ENCODE peak calls at places on chromosomes 2 and 18, in ten cellular contexts. R is foreskin fibroblast, J is suprapubic skin, S is kidney epithelial cell, D is WERI-Rb-1, N is spleen, Q is sigmoid colon, I is AG04449, W is dorsolateral prefrontal cortex, P is colonic mucosa. E is an unnamed sample.

GRCh38 chr2:129661942-129662341 is 317.5 kb upstream of the RAB6C start:
- DNase-seq in Q (no peak), R (no peak), I (no peak), P (no peak), S (no peak), N (no peak), W (no peak), J (no peak), D (no peak), E (no peak)

GRCh38 chr2:229270551-229271410 is at the start of gene PID1:
- DNase-seq in Q (peak), W (no peak), N (peak), P (peak), R (peak), S (no peak), I (no peak), J (peak), D (no peak), E (no peak)

GRCh38 chr2:156237558-156237957 is 95.0 kb downstream of the NR4A2 start:
- DNase-seq in N (no peak), J (no peak), D (no peak), Q (no peak), S (no peak), W (no peak), I (no peak), P (no peak), R (no peak), E (no peak)

GRCh38 chr2:178530625-178531142 is 50.4 kb downstream of the PLEKHA3 start:
- DNase-seq in Q (no peak), J (no peak), I (no peak), N (no peak), W (no peak), P (no peak), R (peak), D (no peak), S (no peak), E (no peak)

GRCh38 chr18:40607741-40608140 is 1347.3 kb upstream of the PIK3C3 start:
- DNase-seq in S (no peak), R (peak), J (no peak), Q (no peak), I (no peak), W (no peak), P (no peak), D (no peak), N (no peak), E (no peak)

GRCh38 chr2:137202310-137202709 is 437.0 kb downstream of the THSD7B start:
- DNase-seq in S (no peak), P (no peak), N (no peak), J (no peak), Q (no peak), D (no peak), I (no peak), W (no peak), R (no peak), E (no peak)

GRCh38 chr2:54763636-54764291 is 40.3 kb downstream of the EML6 start:
- DNase-seq in S (no peak), J (no peak), R (no peak), P (peak), I (no peak), Q (no peak), D (peak), N (no peak), W (no peak), E (no peak)

GRCh38 chr2:161237397-161238263 is 70.6 kb upstream of the PSMD14 start:
- DNase-seq in W (peak), D (peak), J (peak), P (peak), R (peak), N (peak), I (no peak), S (no peak), Q (peak), E (peak)

GRCh38 chr2:85490861-85491763 is 47.9 kb upstream of the MAT2A start:
- DNase-seq in J (no peak), S (no peak), P (no peak), I (no peak), D (no peak), Q (no peak), N (no peak), W (no peak), R (no peak), E (no peak)

GRCh38 chr2:212157011-212157410 is 381.6 kb downstream of the ERBB4 start:
- DNase-seq in N (no peak), Q (no peak), W (no peak), R (peak), P (no peak), D (no peak), I (no peak), S (no peak), J (no peak), E (no peak)

GRCh38 chr2:72983500-72984039 is 66.3 kb downstream of the EMX1 start:
- DNase-seq in S (no peak), J (no peak), W (no peak), N (peak), D (no peak), I (no peak), P (peak), Q (no peak), R (no peak), E (no peak)

GRCh38 chr2:216695401-216695821 is at the start of gene IGFBP5:
- DNase-seq in Q (peak), R (peak), D (peak), N (no peak), I (no peak), P (peak), J (peak), W (peak), S (no peak), E (no peak)

GRCh38 chr2:216693414-216694100 is 1.8 kb downstream of the IGFBP5 start:
- DNase-seq in R (no peak), N (no peak), S (no peak), P (no peak), W (no peak), J (no peak), Q (peak), D (no peak), I (no peak), E (no peak)

GRCh38 chr2:216696321-216696720 is 972 bp upstream of the IGFBP5 start:
- DNase-seq in N (no peak), J (no peak), R (no peak), P (no peak), D (no peak), Q (no peak), I (no peak), S (no peak), W (no peak), E (no peak)

GRCh38 chr2:216694201-216694825 is 1.0 kb downstream of the IGFBP5 start:
- DNase-seq in W (peak), P (no peak), D (peak), S (no peak), N (no peak), Q (peak), I (no peak), R (peak), J (no peak), E (no peak)

DNA sequence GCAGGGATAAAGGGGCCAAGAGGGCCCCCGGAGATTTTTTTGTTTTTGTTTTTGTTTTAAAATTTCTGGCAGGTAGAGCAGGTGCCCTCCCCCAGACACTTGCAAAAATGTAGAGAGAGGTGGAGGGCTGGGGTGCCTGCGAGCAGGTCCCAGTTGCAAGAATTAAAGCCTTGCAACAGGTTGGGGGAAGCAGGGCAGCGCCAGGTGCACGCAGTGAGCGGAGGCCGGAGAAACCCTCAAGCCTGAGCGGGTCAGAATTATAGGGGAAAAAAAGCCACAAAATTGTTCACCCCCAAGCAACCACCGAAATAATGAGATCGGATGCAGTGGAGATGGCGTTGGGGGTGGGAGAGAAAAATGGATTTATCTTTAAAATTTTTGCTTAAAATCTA is 527 bp downstream of the IGFBP5 start:
- DNase-seq in Q (peak), W (no peak), S (no peak), I (no peak), R (no peak), N (no peak), D (no peak), J (no peak), P (no peak), E (no peak)
- H3K4me3 ChIP-seq in Q (peak), W (peak), S (peak), I (peak), R (peak), N (peak), D (peak), J (peak), P (peak), E (no peak)

GRCh38 chr2:8153258-8153718 is 528.6 kb upstream of the ID2 start:
- DNase-seq in D (no peak), W (no peak), Q (no peak), J (no peak), P (peak), N (no peak), R (no peak), I (no peak), S (no peak), E (no peak)
- H3K4me3 ChIP-seq in D (no peak), W (no peak), Q (no peak), J (no peak), P (no peak), N (no peak), R (no peak), I (no peak), S (no peak), E (no peak)

GRCh38 chr2:109127556-109127955 is 1.4 kb upstream of the SH3RF3 start:
- DNase-seq in S (no peak), I (no peak), N (no peak), W (no peak), J (no peak), D (no peak), R (no peak), P (no peak), Q (no peak), E (no peak)

GRCh38 chr2:109126501-109126860 is 2.5 kb upstream of the SH3RF3 start:
- DNase-seq in S (peak), Q (no peak), D (peak), N (no peak), R (peak), I (peak), W (no peak), P (no peak), J (no peak), E (no peak)

GRCh38 chr2:109123586-109124201 is 5.3 kb upstream of the SH3RF3 start:
- DNase-seq in S (no peak), I (no peak), N (no peak), R (no peak), J (no peak), Q (peak), D (no peak), W (no peak), P (no peak), E (no peak)

GRCh38 chr2:109124982-109125594 is 3.9 kb upstream of the SH3RF3 start:
- DNase-seq in N (no peak), P (no peak), I (no peak), W (no peak), Q (no peak), J (no peak), S (no peak), D (no peak), R (no peak), E (no peak)

GRCh38 chr2:109125595-109126500 is 3.2 kb upstream of the SH3RF3 start:
- DNase-seq in S (peak), W (no peak), D (no peak), Q (no peak), N (no peak), J (no peak), P (no peak), R (peak), I (peak), E (no peak)
- H3K4me3 ChIP-seq in S (no peak), W (no peak), D (no peak), Q (no peak), N (no peak), J (no peak), P (no peak), R (no peak), I (no peak), E (no peak)

DNA sequence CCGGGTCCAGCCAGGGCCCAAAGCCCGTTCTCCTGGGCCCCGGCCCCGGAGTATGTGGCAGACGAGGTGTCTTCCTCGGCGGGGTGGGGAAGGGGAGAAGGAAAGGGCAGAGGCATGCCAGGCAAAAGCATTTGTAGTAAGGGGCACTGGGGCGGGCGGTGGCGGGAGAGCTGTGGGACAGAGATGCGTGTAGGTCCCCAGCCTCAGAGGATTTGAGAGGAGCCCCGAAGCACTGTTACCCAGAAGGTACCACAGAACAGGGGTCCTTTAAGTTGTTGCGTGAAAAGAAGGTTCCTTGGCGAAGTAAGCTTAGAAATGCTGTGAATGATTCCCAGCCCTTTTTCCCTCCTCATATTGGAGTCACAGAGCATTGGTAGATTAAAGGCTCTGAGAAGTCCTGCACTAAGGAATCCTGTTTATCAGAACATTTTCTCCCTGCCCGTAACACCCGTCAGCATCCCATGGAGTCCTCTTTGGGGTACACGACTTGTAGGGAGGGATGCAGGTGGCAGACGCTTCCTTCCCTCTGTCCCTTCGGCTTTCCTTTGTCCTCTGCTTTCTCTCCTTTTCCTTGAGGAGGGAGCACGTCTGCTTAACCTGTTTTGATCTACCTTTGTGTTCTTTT is 12.5 kb downstream of the GAREM2 start:
- DNase-seq in N (no peak), D (no peak), P (no peak), W (no peak), I (no peak), R (no peak), J (no peak), Q (peak), S (no peak), E (no peak)
- H3K4me3 ChIP-seq in N (peak), D (no peak), P (peak), W (peak), I (peak), R (peak), J (peak), Q (peak), S (peak), E (peak)

DNA sequence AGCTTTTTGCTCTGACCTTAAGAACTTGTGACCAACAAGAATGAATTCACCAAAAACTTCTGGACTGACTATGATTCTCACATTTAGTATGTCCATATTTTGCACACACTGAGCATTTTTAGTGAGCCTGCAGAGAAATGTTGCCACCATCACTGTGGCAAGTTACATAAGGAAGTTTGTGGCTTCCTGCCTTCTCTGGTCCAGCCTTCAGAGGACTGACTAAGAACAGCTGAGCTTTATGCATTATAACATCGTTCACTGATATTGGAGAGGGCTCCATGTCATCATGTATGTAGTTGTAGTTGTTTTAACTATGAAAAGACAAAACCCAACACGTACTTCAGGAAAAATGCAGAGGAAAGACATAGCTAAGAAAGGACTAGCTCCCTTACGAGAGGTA is 218.0 kb upstream of the CRIM1 start:
- DNase-seq in P (no peak), W (no peak), N (no peak), S (no peak), Q (no peak), I (no peak), R (no peak), D (no peak), J (no peak), E (no peak)
- H3K4me3 ChIP-seq in P (no peak), W (no peak), N (no peak), S (no peak), Q (no peak), I (no peak), R (no peak), D (no peak), J (no peak), E (no peak)

DNA sequence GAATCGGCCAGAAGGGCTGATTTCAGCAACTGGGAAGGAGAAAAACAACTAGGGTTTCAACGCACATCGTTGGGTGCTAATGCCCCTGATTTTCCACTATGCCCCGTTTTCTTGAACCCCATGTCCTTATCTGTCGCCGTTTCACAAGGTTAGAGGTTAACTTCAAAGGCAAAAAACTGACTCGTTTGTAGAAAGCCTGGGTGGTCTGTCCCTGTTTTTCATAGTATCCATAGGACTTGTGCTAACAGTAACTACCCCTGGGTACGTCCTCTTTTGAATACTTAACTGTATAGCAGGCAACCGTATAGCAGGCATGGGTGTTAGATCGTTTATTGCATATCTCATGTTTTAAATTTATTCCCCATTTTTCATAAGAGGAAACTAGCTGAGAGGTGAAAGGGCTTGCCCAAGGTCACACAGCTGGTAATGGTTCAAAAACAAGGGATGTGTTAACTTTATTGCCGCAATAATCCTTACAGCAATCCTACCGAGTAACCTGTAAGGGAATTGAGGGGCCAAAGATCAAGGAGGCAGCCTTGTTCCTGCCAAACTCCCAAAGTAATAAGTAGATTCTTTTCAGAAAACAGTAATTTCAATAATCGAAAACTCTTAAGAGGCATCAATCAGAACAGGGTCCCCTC is 897 bp upstream of the MGAT4A start:
- DNase-seq in R (no peak), D (no peak), N (no peak), Q (no peak), P (peak), W (no peak), J (no peak), I (no peak), S (no peak), E (no peak)
- H3K4me3 ChIP-seq in R (peak), D (peak), N (peak), Q (peak), P (peak), W (peak), J (peak), I (peak), S (peak), E (peak)